ENCODE peak calls at places on chromosomes 13 and 19, in five cellular contexts. J is left lobe of liver, P is brain microvascular endothelial cell, Y is NCI-H2227 treated with DMSO at 0.1 percent for 48 hours, E is T-helper 2 cell. D is an unnamed sample.

GRCh38 chr19:33553530-33554310 is 32.1 kb upstream of the PEPD start:
- DNase-seq in Y (no peak), P (no peak), E (no peak), J (no peak), D (no peak)

GRCh38 chr19:58568731-58569130 is 4.4 kb downstream of the MZF1 start:
- DNase-seq in Y (no peak), E (no peak), P (no peak), J (no peak), D (peak; percentile 30)

GRCh38 chr13:39516140-39516539 is 86.9 kb downstream of the LHFPL6 start:
- DNase-seq in E (no peak), Y (no peak), P (no peak), J (no peak), D (no peak)

GRCh38 chr13:76711515-76712182 is 174.6 kb downstream of the KCTD12 start:
- DNase-seq in E (no peak), J (no peak), Y (no peak), P (peak; percentile 77), D (no peak)

GRCh38 chr19:8576273-8576993 is 809 bp downstream of the MYO1F start:
- DNase-seq in J (no peak), P (no peak), Y (no peak), E (no peak), D (no peak)

GRCh38 chr13:76016799-76017198 is 380.7 kb downstream of the LMO7 start:
- DNase-seq in J (no peak), E (no peak), P (peak; percentile 54), Y (no peak), D (no peak)

GRCh38 chr19:38561053-38561606 is 56.6 kb downstream of the MAP4K1 start:
- DNase-seq in Y (no peak), E (no peak), P (no peak), J (no peak), D (no peak)

GRCh38 chr13:30647824-30648521 is 30.3 kb downstream of the USPL1 start:
- DNase-seq in E (no peak), Y (no peak), J (no peak), P (no peak), D (no peak)

GRCh38 chr13:44197791-44198770 is 175.5 kb upstream of the SERP2 start:
- DNase-seq in J (no peak), E (no peak), P (peak; percentile 60), Y (no peak), D (no peak)

GRCh38 chr13:75617230-75617629 is 18.9 kb upstream of the LMO7 start:
- DNase-seq in Y (no peak), J (no peak), P (no peak), E (no peak), D (no peak)

GRCh38 chr13:76707360-76707759 is 178.8 kb downstream of the KCTD12 start:
- DNase-seq in Y (no peak), J (no peak), E (no peak), P (peak; percentile 70), D (no peak)

GRCh38 chr19:46221981-46222610 is 7.4 kb upstream of the IGFL1 start:
- DNase-seq in P (peak; percentile 31), Y (no peak), J (no peak), E (no peak), D (no peak)

GRCh38 chr19:12833747-12834417 is 497 bp downstream of the RTBDN start:
- DNase-seq in P (no peak), Y (peak; percentile 37), J (no peak), E (no peak), D (no peak)

GRCh38 chr13:98997738-98998641 is 20.1 kb upstream of the DOCK9 start:
- DNase-seq in P (no peak), J (no peak), Y (no peak), E (no peak), D (no peak)

GRCh38 chr19:55080915-55081772 is 5.5 kb downstream of the EPS8L1 start:
- DNase-seq in J (no peak), P (peak; percentile 73), Y (peak; percentile 92), E (peak; percentile 81), D (peak; percentile 77)

GRCh38 chr13:75724742-75725504 is 88.8 kb downstream of the LMO7 start:
- DNase-seq in J (no peak), Y (no peak), P (no peak), E (no peak), D (no peak)

GRCh38 chr19:3397266-3398022 is 31.1 kb downstream of the NFIC start:
- DNase-seq in E (no peak), P (no peak), J (peak; percentile 77), Y (no peak), D (peak; percentile 82)